ENCODE peak calls at places on chromosomes 1 and 21, in four cellular contexts. L is fibroblast of lung, S is stomach, P is heart left ventricle. O is an unnamed sample.

GRCh38 chr1:69755647-69756046 is 187.9 kb downstream of the LRRC7 start:
- DNase-seq in L (no peak), S (no peak), P (no peak), O (peak; percentile 11)

GRCh38 chr1:31712625-31713024 is 8.8 kb upstream of the COL16A1 start:
- DNase-seq in L (peak; percentile 97), S (peak; percentile 73), P (peak; percentile 53), O (peak; percentile 85)

GRCh38 chr1:6353948-6354658 is 39.5 kb downstream of the ACOT7 start:
- DNase-seq in L (no peak), S (peak; percentile 73), P (peak; percentile 78), O (no peak)

GRCh38 chr1:92488416-92488815 is 1.7 kb upstream of the GFI1 start:
- DNase-seq in L (no peak), S (no peak), P (no peak), O (no peak)

GRCh38 chr1:41616563-41616962 is 132.1 kb upstream of the EDN2 start:
- DNase-seq in L (no peak), S (no peak), P (no peak), O (no peak)

GRCh38 chr1:30083800-30084464 is 639.5 kb downstream of the MATN1 start:
- DNase-seq in L (peak; percentile 89), S (no peak), P (no peak), O (peak; percentile 82)

GRCh38 chr1:228511014-228511413 is 23.8 kb downstream of the RNF187 start:
- DNase-seq in L (no peak), S (no peak), P (no peak), O (no peak)

GRCh38 chr1:221634606-221635005 is 107.3 kb downstream of the DUSP10 start:
- DNase-seq in L (peak; percentile 12), S (no peak), P (no peak), O (peak; percentile 7)

GRCh38 chr1:2314803-2315710 is 76.3 kb downstream of the MORN1 start:
- DNase-seq in L (peak; percentile 64), S (peak; percentile 37), P (peak; percentile 80), O (no peak)

GRCh38 chr1:230123280-230124186 is 56.5 kb downstream of the GALNT2 start:
- DNase-seq in L (peak; percentile 70), S (no peak), P (no peak), O (peak; percentile 82)

GRCh38 chr1:79074975-79075374 is 68.4 kb upstream of the ADGRL4 start:
- DNase-seq in L (peak; percentile 7), S (no peak), P (no peak), O (no peak)

GRCh38 chr1:168221275-168221674 is 4.5 kb upstream of the SFT2D2 start:
- DNase-seq in L (no peak), S (no peak), P (no peak), O (no peak)

GRCh38 chr1:114901739-114902255 is 47.1 kb downstream of the SYCP1 start:
- DNase-seq in L (no peak), S (no peak), P (no peak), O (no peak)

GRCh38 chr1:247172956-247173355 is 1.1 kb upstream of the ZNF124 start:
- DNase-seq in L (no peak), S (no peak), P (no peak), O (peak; percentile 8)

GRCh38 chr21:43361493-43362296 is 65.2 kb downstream of the SIK1 start:
- DNase-seq in L (no peak), S (no peak), P (peak; percentile 81), O (peak; percentile 76)

GRCh38 chr1:204255225-204255624 is 41.4 kb upstream of the GOLT1A start:
- DNase-seq in L (no peak), S (no peak), P (no peak), O (no peak)

GRCh38 chr1:157419845-157420542 is 132.3 kb downstream of the FCRL5 start:
- DNase-seq in L (no peak), S (no peak), P (no peak), O (no peak)

GRCh38 chr1:12076425-12077005 is 13.4 kb downstream of the TNFRSF8 start:
- DNase-seq in L (no peak), S (no peak), P (no peak), O (no peak)

GRCh38 chr1:95068956-95069710 is 3.6 kb downstream of the ALG14 start:
- DNase-seq in L (no peak), S (no peak), P (no peak), O (no peak)

GRCh38 chr1:70387507-70387906 is 23.6 kb upstream of the CTH start:
- DNase-seq in L (no peak), S (no peak), P (no peak), O (no peak)

GRCh38 chr1:63621698-63622097 is 28.5 kb downstream of the PGM1 start:
- DNase-seq in L (peak; percentile 93), S (no peak), P (peak; percentile 53), O (no peak)

GRCh38 chr1:9084883-9085282 is 15.4 kb upstream of the SLC2A5 start:
- DNase-seq in L (peak; percentile 37), S (no peak), P (peak; percentile 84), O (no peak)

GRCh38 chr1:14071581-14071980 is 371.6 kb downstream of the PRDM2 start:
- DNase-seq in L (peak; percentile 30), S (no peak), P (no peak), O (no peak)

GRCh38 chr1:62184291-62184690 is 10.4 kb upstream of the L1TD1 start:
- DNase-seq in L (no peak), S (no peak), P (no peak), O (no peak)

GRCh38 chr1:54051936-54052469 is 1.0 kb downstream of the TMEM59 start:
- DNase-seq in L (peak; percentile 13), S (no peak), P (no peak), O (peak; percentile 80)

GRCh38 chr1:65002508-65003315 is 36.4 kb upstream of the JAK1 start:
- DNase-seq in L (peak; percentile 79), S (peak; percentile 77), P (peak; percentile 89), O (peak; percentile 89)

GRCh38 chr1:44546403-44547053 is 127.8 kb downstream of the TMEM53 start:
- DNase-seq in L (no peak), S (no peak), P (no peak), O (no peak)

GRCh38 chr1:187091666-187092065 is 262.9 kb downstream of the PLA2G4A start:
- DNase-seq in L (peak; percentile 17), S (no peak), P (no peak), O (peak; percentile 4)

GRCh38 chr1:183604048-183604808 is 14.0 kb upstream of the NCF2 start:
- DNase-seq in L (peak; percentile 98), S (peak; percentile 35), P (peak; percentile 57), O (peak; percentile 91)

GRCh38 chr1:26060832-26061574 is 6.4 kb downstream of the TRIM63 start:
- DNase-seq in L (no peak), S (no peak), P (peak; percentile 61), O (no peak)

GRCh38 chr1:101484896-101485412 is 248.1 kb downstream of the S1PR1 start:
- DNase-seq in L (no peak), S (no peak), P (no peak), O (no peak)

GRCh38 chr1:245656189-245656717 is 501.5 kb downstream of the KIF26B start:
- DNase-seq in L (no peak), S (no peak), P (no peak), O (no peak)

GRCh38 chr1:12113433-12114339 is 50.6 kb downstream of the TNFRSF8 start:
- DNase-seq in L (peak; percentile 34), S (no peak), P (no peak), O (peak; percentile 85)

GRCh38 chr1:111203681-111204210 is 3.3 kb upstream of the DENND2D start:
- DNase-seq in L (peak; percentile 46), S (peak; percentile 89), P (peak; percentile 82), O (peak; percentile 51)

GRCh38 chr1:69700770-69701169 is 133.0 kb downstream of the LRRC7 start:
- DNase-seq in L (peak; percentile 15), S (no peak), P (no peak), O (peak; percentile 39)

GRCh38 chr21:41659791-41660560 is 106.9 kb downstream of the RIPK4 start:
- DNase-seq in L (peak; percentile 27), S (no peak), P (no peak), O (peak; percentile 25)

GRCh38 chr1:43358121-43358745 is 548 bp upstream of the CDC20 start:
- DNase-seq in L (peak; percentile 52), S (no peak), P (no peak), O (peak; percentile 51)
- TF ChIP-seq CTCF in L (peak; percentile 46), S (no peak), P (peak; percentile 32), O (peak; percentile 51)

GRCh38 chr1:205303247-205303888 is 18.2 kb downstream of the NUAK2 start:
- DNase-seq in L (no peak), S (no peak), P (no peak), O (no peak)
- H3K4me3 ChIP-seq in L (no peak overlapping the region), S (no peak overlapping the region), P (no peak overlapping the region), O (no peak overlapping the region)

DNA sequence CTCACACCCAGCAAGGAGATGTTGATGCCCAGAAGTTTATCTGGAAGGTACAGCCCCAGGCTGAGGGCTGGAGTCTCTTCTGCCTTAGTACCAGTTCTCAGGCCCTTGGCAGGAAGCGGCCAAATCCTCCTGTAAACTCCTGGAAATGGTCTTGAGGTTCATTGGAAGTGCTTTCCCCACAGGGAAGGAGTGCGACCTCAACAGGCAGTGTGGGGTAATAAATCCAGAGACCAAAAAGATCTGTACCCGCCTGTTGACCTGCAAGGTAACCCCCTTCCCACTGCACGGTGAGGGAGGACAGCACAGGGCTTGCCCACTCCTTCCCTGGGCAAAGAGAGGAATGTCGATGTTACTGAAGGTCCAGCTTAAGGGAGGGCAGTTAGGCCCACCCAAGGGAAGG is 4.5 kb downstream of the ATXN7L2 start:
- DNase-seq in L (no peak), S (no peak), P (no peak), O (peak; percentile 17)
- TF ChIP-seq CTCF in L (no peak), S (no peak), P (no peak), O (peak; percentile 31)

GRCh38 chr1:3611170-3612019 is at the start of gene MEGF6:
- DNase-seq in L (peak; percentile 29), S (peak; percentile 73), P (peak; percentile 68), O (peak; percentile 48)
- H3K4me3 ChIP-seq in L (peak within 1 kb of the TSS; percentile 37), S (peak within 1 kb of the TSS; percentile 41), P (peak within 1 kb of the TSS; percentile 11), O (peak within 1 kb of the TSS; percentile 45)